ENCODE peak calls at places on chromosome 19, in four cellular contexts. D, Y, F and Z are unnamed samples.

GRCh38 chr19:21022996-21023395 is 2.5 kb downstream of the ZNF430 start:
- DNase-seq in D (no peak), Y (no peak), F (no peak), Z (no peak)

GRCh38 chr19:50580240-50580639 is 12.0 kb upstream of the LRRC4B start:
- DNase-seq in D (no peak), Y (no peak), F (no peak), Z (no peak)

GRCh38 chr19:40433391-40434216 is 7.8 kb upstream of the SERTAD1 start:
- DNase-seq in D (peak; percentile 86), Y (peak; percentile 87), F (peak; percentile 95), Z (peak; percentile 80)

GRCh38 chr19:4277051-4277700 is 1.9 kb upstream of the SHD start:
- DNase-seq in D (no peak), Y (no peak), F (peak; percentile 69), Z (no peak)

GRCh38 chr19:49869009-49869483 is 1.7 kb upstream of the PNKP start:
- DNase-seq in D (peak; percentile 91), Y (no peak), F (peak; percentile 60), Z (no peak)

GRCh38 chr19:33134571-33135041 is 2.7 kb downstream of the WDR88 start:
- DNase-seq in D (peak; percentile 56), Y (no peak), F (peak; percentile 44), Z (peak; percentile 41)

GRCh38 chr19:12953456-12954149 is 3.4 kb downstream of the GADD45GIP1 start:
- DNase-seq in D (no peak), Y (no peak), F (no peak), Z (no peak)

GRCh38 chr19:58385313-58386165 is 1.5 kb upstream of the RPS5 start:
- DNase-seq in D (no peak), Y (no peak), F (no peak), Z (no peak)

GRCh38 chr19:5695649-5696195 is 5.6 kb downstream of the RPL36 start:
- DNase-seq in D (peak; percentile 55), Y (no peak), F (no peak), Z (no peak)

GRCh38 chr19:35090795-35091214 is 24.8 kb upstream of the FXYD3 start:
- DNase-seq in D (peak; percentile 72), Y (no peak), F (no peak), Z (no peak)

GRCh38 chr19:47419037-47419783 is at the start of gene MEIS3:
- DNase-seq in D (peak; percentile 64), Y (no peak), F (peak; percentile 81), Z (no peak)

GRCh38 chr19:2097330-2098327 is 914 bp downstream of the IZUMO4 start:
- DNase-seq in D (peak; percentile 57), Y (no peak), F (no peak), Z (no peak)
- TF ChIP-seq POLR2AphosphoS5 in D (no peak), Y (no peak), F (no peak), Z (no peak)

DNA sequence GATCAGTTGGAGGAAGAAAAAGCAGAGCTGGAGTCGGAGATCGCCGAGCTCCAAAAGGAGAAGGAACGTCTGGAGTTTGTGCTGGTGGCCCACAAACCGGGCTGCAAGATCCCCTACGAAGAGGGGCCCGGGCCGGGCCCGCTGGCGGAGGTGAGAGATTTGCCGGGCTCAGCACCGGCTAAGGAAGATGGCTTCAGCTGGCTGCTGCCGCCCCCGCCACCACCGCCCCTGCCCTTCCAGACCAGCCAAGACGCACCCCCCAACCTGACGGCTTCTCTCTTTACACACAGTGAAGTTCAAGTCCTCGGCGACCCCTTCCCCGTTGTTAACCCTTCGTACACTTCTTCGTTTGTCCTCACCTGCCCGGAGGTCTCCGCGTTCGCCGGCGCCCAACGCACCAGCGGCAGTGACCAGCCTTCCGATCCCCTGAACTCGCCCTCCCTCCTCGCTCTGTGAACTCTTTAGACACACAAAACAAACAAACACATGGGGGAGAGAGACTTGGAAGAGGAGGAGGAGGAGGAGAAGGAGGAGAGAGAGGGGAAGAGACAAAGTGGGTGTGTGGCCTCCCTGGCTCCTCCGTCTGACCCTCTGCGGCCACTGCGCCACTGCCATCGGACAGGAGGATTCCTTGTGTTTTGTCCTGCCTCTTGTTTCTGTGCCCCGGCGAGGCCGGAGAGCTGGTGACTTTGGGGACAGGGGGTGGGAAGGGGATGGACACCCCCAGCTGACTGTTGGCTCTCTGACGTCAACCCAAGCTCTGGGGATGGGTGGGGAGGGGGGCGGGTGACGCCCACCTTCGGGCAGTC is 5.0 kb downstream of the FOSB start:
- DNase-seq in D (peak; percentile 70), Y (no peak), F (no peak), Z (no peak)
- TF ChIP-seq POLR2AphosphoS5 in D (peak; percentile 53), Y (no peak), F (no peak), Z (no peak)

GRCh38 chr19:41476583-41476982 is 33.6 kb downstream of the ERICH4 start:
- DNase-seq in D (no peak), Y (no peak), F (no peak), Z (no peak)

GRCh38 chr19:41478171-41478570 is 35.2 kb downstream of the ERICH4 start:
- DNase-seq in D (no peak), Y (no peak), F (no peak), Z (no peak)

GRCh38 chr19:41480336-41480735 is 37.4 kb downstream of the ERICH4 start:
- DNase-seq in D (no peak), Y (no peak), F (no peak), Z (no peak)

GRCh38 chr19:41478875-41479756 is 36.2 kb downstream of the ERICH4 start:
- DNase-seq in D (no peak), Y (no peak), F (no peak), Z (no peak)

DNA sequence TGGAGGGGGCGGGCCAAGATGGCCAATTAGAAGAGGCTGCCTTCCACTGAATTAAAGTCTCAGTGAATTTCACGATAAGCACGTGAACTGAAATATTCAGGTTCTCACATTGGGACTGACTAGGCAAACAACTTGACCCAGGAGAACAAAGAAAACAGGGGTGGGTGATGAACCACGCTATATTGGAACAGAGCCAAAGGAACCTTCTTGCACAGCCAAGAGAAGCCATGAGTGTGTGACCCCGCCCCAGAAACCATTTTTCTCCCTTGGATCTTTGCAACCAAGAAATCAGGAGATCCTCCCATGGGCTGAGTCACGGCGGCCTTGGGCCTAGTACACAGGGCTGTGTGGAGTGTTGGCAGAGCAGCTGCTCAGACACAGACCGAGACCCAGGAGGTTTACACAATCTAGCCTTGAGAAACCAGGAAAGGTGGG is 36.8 kb downstream of the ERICH4 start:
- DNase-seq in D (no peak), Y (no peak), F (no peak), Z (no peak)
- TF ChIP-seq POLR2AphosphoS5 in D (no peak), Y (no peak), F (no peak), Z (no peak)

GRCh38 chr19:39410620-39411005 is 1.9 kb upstream of the PLEKHG2 start:
- DNase-seq in D (peak; percentile 32), Y (no peak), F (no peak), Z (no peak)
- TF ChIP-seq POLR2AphosphoS5 in D (no peak), Y (peak; percentile 10), F (no peak), Z (no peak)

GRCh38 chr19:53875602-53876340 is 6.2 kb upstream of the PRKCG start:
- DNase-seq in D (no peak), Y (no peak), F (no peak), Z (no peak)

GRCh38 chr19:53879145-53880037 is 2.6 kb upstream of the PRKCG start:
- DNase-seq in D (peak; percentile 100), Y (peak; percentile 87), F (peak; percentile 98), Z (no peak)

GRCh38 chr19:53878786-53879144 is 3.2 kb upstream of the PRKCG start:
- DNase-seq in D (no peak), Y (no peak), F (no peak), Z (no peak)

GRCh38 chr19:53876651-53877224 is 5.3 kb upstream of the PRKCG start:
- DNase-seq in D (no peak), Y (no peak), F (peak; percentile 4), Z (no peak)

GRCh38 chr19:53877361-53877766 is 4.6 kb upstream of the PRKCG start:
- DNase-seq in D (no peak), Y (no peak), F (no peak), Z (no peak)
- TF ChIP-seq POLR2AphosphoS5 in D (peak; percentile 67), Y (no peak), F (no peak), Z (no peak)

GRCh38 chr19:44959691-44960090 is 4.5 kb downstream of the CLPTM1 start:
- DNase-seq in D (no peak), Y (no peak), F (no peak), Z (no peak)

GRCh38 chr19:44954278-44954648 is 917 bp upstream of the CLPTM1 start:
- DNase-seq in D (no peak), Y (no peak), F (no peak), Z (no peak)

GRCh38 chr19:44958090-44958489 is 2.9 kb downstream of the CLPTM1 start:
- DNase-seq in D (no peak), Y (no peak), F (no peak), Z (no peak)

GRCh38 chr19:44954649-44955499 is at the start of gene CLPTM1:
- DNase-seq in D (peak; percentile 93), Y (peak; percentile 98), F (peak; percentile 98), Z (peak; percentile 89)

GRCh38 chr19:44955500-44956439 is 590 bp downstream of the CLPTM1 start:
- DNase-seq in D (no peak), Y (no peak), F (no peak), Z (no peak)
- TF ChIP-seq POLR2AphosphoS5 in D (no peak), Y (no peak), F (no peak), Z (no peak)

GRCh38 chr19:11528551-11529341 is at the start of gene ECSIT:
- DNase-seq in D (peak; percentile 94), Y (peak; percentile 98), F (peak; percentile 94), Z (peak; percentile 95)
- TF ChIP-seq POLR2AphosphoS5 in D (peak; percentile 68), Y (peak; percentile 66), F (peak; percentile 69), Z (no peak)